ENCODE peak calls at places on chromosomes 6 and 20, in four cellular contexts. One of them, this sample, is unnamed.

GRCh38 chr6:38671885-38672467 is 31.0 kb downstream of the GLO1 start:
- DNase-seq in brain microvascular endothelial cell: peak
- DNase-seq in epithelial cell of esophagus: peak
- DNase-seq in foreskin fibroblast: peak
- DNase-seq in this sample: peak

GRCh38 chr6:106609699-106610098 is 19.6 kb downstream of the RTN4IP1 start:
- DNase-seq in brain microvascular endothelial cell: no peak
- DNase-seq in epithelial cell of esophagus: peak
- DNase-seq in foreskin fibroblast: no peak
- DNase-seq in this sample: no peak

GRCh38 chr6:90458353-90459224 is 128.3 kb downstream of the MAP3K7 start:
- DNase-seq in brain microvascular endothelial cell: no peak
- DNase-seq in epithelial cell of esophagus: no peak
- DNase-seq in foreskin fibroblast: no peak
- DNase-seq in this sample: no peak

GRCh38 chr6:3037578-3038365 is 30.5 kb upstream of the RIPK1 start:
- DNase-seq in brain microvascular endothelial cell: no peak
- DNase-seq in epithelial cell of esophagus: no peak
- DNase-seq in foreskin fibroblast: no peak
- DNase-seq in this sample: no peak

GRCh38 chr6:13480631-13481501 is 6.5 kb downstream of the GFOD1 start:
- DNase-seq in brain microvascular endothelial cell: peak
- DNase-seq in epithelial cell of esophagus: peak
- DNase-seq in foreskin fibroblast: no peak
- DNase-seq in this sample: no peak

GRCh38 chr20:25360631-25361286 is 29.9 kb downstream of the ABHD12 start:
- DNase-seq in brain microvascular endothelial cell: peak
- DNase-seq in epithelial cell of esophagus: peak
- DNase-seq in foreskin fibroblast: peak
- DNase-seq in this sample: peak

GRCh38 chr6:167565884-167566491 is 241.1 kb downstream of the TTLL2 start:
- DNase-seq in brain microvascular endothelial cell: no peak
- DNase-seq in epithelial cell of esophagus: no peak
- DNase-seq in foreskin fibroblast: no peak
- DNase-seq in this sample: no peak

GRCh38 chr6:97668716-97669115 is 385.7 kb upstream of the MMS22L start:
- DNase-seq in brain microvascular endothelial cell: no peak
- DNase-seq in epithelial cell of esophagus: no peak
- DNase-seq in foreskin fibroblast: no peak
- DNase-seq in this sample: no peak

GRCh38 chr6:84738996-84739865 is 25.2 kb downstream of the TBX18 start:
- DNase-seq in brain microvascular endothelial cell: no peak
- DNase-seq in epithelial cell of esophagus: peak
- DNase-seq in foreskin fibroblast: no peak
- DNase-seq in this sample: no peak

GRCh38 chr6:26420607-26421235 is 18.6 kb downstream of the BTN3A1 start:
- DNase-seq in brain microvascular endothelial cell: peak
- DNase-seq in epithelial cell of esophagus: peak
- DNase-seq in foreskin fibroblast: no peak
- DNase-seq in this sample: peak
- TF ChIP-seq CTCF in brain microvascular endothelial cell: peak
- TF ChIP-seq CTCF in epithelial cell of esophagus: peak
- TF ChIP-seq CTCF in foreskin fibroblast: peak
- TF ChIP-seq CTCF in this sample: peak

DNA sequence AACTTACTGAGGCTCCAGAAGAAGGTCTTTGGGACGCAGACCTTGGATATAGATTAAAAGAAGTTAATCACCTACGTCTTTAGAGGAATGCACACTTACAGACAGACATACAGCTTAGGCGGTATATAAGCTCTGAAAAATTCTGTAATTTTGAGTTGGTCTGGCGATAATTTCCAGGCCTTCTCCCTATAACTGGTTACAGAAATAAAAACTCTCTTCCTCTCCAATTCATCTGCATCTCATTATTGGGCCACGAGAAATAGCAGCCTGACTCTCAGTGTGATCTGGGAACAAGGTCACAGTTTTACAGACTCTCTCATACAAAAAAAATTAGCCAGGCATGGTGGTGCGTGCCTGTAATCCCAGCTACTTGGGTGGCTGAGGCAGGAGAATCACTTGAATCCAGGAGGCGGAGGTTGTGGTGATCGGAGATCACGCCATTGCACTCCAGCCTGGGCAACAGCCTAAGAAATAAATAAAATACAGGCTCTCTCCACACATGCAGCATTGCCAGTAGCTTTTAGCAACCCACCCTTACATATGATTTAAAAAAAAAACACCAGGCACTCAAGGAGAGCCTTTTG is 4.7 kb downstream of the ZBTB24 start:
- DNase-seq in brain microvascular endothelial cell: no peak
- DNase-seq in epithelial cell of esophagus: no peak
- DNase-seq in foreskin fibroblast: peak
- DNase-seq in this sample: peak
- H3K4me3 ChIP-seq in brain microvascular endothelial cell: no peak
- H3K4me3 ChIP-seq in epithelial cell of esophagus: no peak
- H3K4me3 ChIP-seq in foreskin fibroblast: peak
- H3K4me3 ChIP-seq in this sample: peak

DNA sequence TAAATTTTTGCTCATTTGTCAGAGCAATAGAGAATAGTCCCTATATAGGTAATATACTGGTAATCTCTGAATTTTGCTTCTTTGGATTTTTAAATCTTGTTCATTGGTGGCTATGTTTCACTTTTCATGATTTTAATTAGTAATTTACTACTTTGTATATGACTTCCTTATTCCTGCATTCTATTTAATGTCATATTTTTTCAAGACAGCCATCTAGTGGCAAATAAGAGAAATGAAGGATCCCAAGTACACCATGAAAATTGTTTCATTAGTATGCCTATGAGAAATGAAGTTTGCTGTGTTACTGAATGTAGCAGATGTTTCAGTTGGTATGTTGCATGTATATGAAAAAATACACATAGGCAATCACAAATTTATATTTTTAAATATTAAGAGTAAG is 82.4 kb downstream of the ZNF292 start:
- DNase-seq in brain microvascular endothelial cell: no peak
- DNase-seq in epithelial cell of esophagus: peak
- DNase-seq in foreskin fibroblast: peak
- DNase-seq in this sample: peak
- TF ChIP-seq CTCF in brain microvascular endothelial cell: peak
- TF ChIP-seq CTCF in epithelial cell of esophagus: peak
- TF ChIP-seq CTCF in foreskin fibroblast: peak
- TF ChIP-seq CTCF in this sample: peak

GRCh38 chr20:64076061-64076997 is 3.0 kb downstream of the RGS19 start:
- DNase-seq in brain microvascular endothelial cell: no peak
- DNase-seq in epithelial cell of esophagus: no peak
- DNase-seq in foreskin fibroblast: no peak
- DNase-seq in this sample: no peak

GRCh38 chr20:64077094-64077493 is 2.2 kb downstream of the RGS19 start:
- DNase-seq in brain microvascular endothelial cell: no peak
- DNase-seq in epithelial cell of esophagus: no peak
- DNase-seq in foreskin fibroblast: no peak
- DNase-seq in this sample: no peak

GRCh38 chr20:64077876-64078551 is 1.3 kb downstream of the RGS19 start:
- DNase-seq in brain microvascular endothelial cell: no peak
- DNase-seq in epithelial cell of esophagus: no peak
- DNase-seq in foreskin fibroblast: no peak
- DNase-seq in this sample: no peak

GRCh38 chr20:64078934-64079272 is 415 bp downstream of the RGS19 start:
- DNase-seq in brain microvascular endothelial cell: no peak
- DNase-seq in epithelial cell of esophagus: no peak
- DNase-seq in foreskin fibroblast: no peak
- DNase-seq in this sample: no peak

DNA sequence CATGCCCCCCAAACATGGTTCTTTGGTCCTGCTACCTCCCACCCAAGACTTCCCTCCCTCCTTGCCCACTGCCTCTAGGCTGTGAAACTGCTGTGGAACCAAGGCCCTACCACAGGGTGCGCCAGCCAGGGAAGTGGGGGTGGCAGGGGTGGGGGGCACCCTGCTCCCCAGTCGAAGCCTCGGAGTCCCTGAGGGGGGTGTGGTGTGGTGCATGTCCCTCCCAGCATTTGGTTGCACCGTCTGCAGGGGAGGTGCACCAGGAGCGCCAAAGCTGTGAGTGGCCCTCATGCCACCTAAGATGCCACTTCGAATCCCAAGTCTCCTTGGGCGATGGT is 1.8 kb downstream of the RGS19 start:
- DNase-seq in brain microvascular endothelial cell: no peak
- DNase-seq in epithelial cell of esophagus: no peak
- DNase-seq in foreskin fibroblast: no peak
- DNase-seq in this sample: no peak
- H3K4me3 ChIP-seq in brain microvascular endothelial cell: no peak
- H3K4me3 ChIP-seq in epithelial cell of esophagus: no peak
- H3K4me3 ChIP-seq in foreskin fibroblast: no peak
- H3K4me3 ChIP-seq in this sample: no peak

GRCh38 chr6:126176266-126176665 is 163.6 kb upstream of the CENPW start:
- DNase-seq in brain microvascular endothelial cell: peak
- DNase-seq in epithelial cell of esophagus: no peak
- DNase-seq in foreskin fibroblast: no peak
- DNase-seq in this sample: no peak
- TF ChIP-seq CTCF in brain microvascular endothelial cell: peak
- TF ChIP-seq CTCF in epithelial cell of esophagus: no peak
- TF ChIP-seq CTCF in foreskin fibroblast: peak
- TF ChIP-seq CTCF in this sample: peak

GRCh38 chr6:121314407-121315112 is 19.7 kb downstream of the TBC1D32 start:
- DNase-seq in brain microvascular endothelial cell: no peak
- DNase-seq in epithelial cell of esophagus: no peak
- DNase-seq in foreskin fibroblast: no peak
- DNase-seq in this sample: no peak

GRCh38 chr6:121321282-121321681 is 13.0 kb downstream of the TBC1D32 start:
- DNase-seq in brain microvascular endothelial cell: no peak
- DNase-seq in epithelial cell of esophagus: no peak
- DNase-seq in foreskin fibroblast: no peak
- DNase-seq in this sample: no peak

GRCh38 chr6:121319112-121319553 is 15.1 kb downstream of the TBC1D32 start:
- DNase-seq in brain microvascular endothelial cell: no peak
- DNase-seq in epithelial cell of esophagus: peak
- DNase-seq in foreskin fibroblast: peak
- DNase-seq in this sample: peak

GRCh38 chr6:121319603-121320002 is 14.7 kb downstream of the TBC1D32 start:
- DNase-seq in brain microvascular endothelial cell: no peak
- DNase-seq in epithelial cell of esophagus: no peak
- DNase-seq in foreskin fibroblast: no peak
- DNase-seq in this sample: no peak
- H3K4me3 ChIP-seq in brain microvascular endothelial cell: no peak
- H3K4me3 ChIP-seq in epithelial cell of esophagus: no peak
- H3K4me3 ChIP-seq in foreskin fibroblast: no peak
- H3K4me3 ChIP-seq in this sample: no peak